ENCODE peak calls at places on chromosome 12, in eight cellular contexts. Q is GM20000; H is naive B cell; L is stimulated activated CD8-positive, alpha-beta memory T cell treated with anti-CD3 and anti-CD28 coated beads, Interleukin-4, amount 100 ng/mL, for 1 hour; D is T-helper 1 cell; B is lower lobe of right lung; E is GOT3; V is esophagus squamous epithelium. T is an unnamed sample.

GRCh38 chr12:129772463-129773169 is 131.2 kb downstream of the TMEM132D start:
- DNase-seq in H (no peak), V (no peak), Q (no peak), B (no peak), L (no peak), D (no peak), E (no peak), T (no peak)

GRCh38 chr12:19048943-19049342 is 80.6 kb upstream of the PLEKHA5 start:
- DNase-seq in B (no peak), E (no peak), H (no peak), V (no peak), L (no peak), Q (no peak), D (no peak), T (no peak)

GRCh38 chr12:89525002-89525823 is 617 bp upstream of the GALNT4 start:
- DNase-seq in Q (peak), B (peak), D (peak), V (no peak), E (no peak), H (no peak), L (no peak), T (peak)

GRCh38 chr12:65881965-65882413 is 57.7 kb downstream of the HMGA2 start:
- DNase-seq in D (no peak), Q (peak), B (peak), E (no peak), L (no peak), H (peak), V (no peak), T (peak)

GRCh38 chr12:123892180-123892559 is 80.5 kb downstream of the CCDC92 start:
- DNase-seq in L (no peak), Q (no peak), E (no peak), V (no peak), B (no peak), D (no peak), H (no peak), T (no peak)

GRCh38 chr12:39620664-39621658 is 1.4 kb upstream of the ABCD2 start:
- DNase-seq in H (no peak), E (no peak), D (no peak), L (no peak), B (no peak), V (no peak), Q (peak), T (no peak)

GRCh38 chr12:92178340-92178739 is 32.7 kb upstream of the BTG1 start:
- DNase-seq in E (no peak), L (no peak), B (no peak), Q (no peak), D (no peak), H (no peak), V (no peak), T (no peak)

GRCh38 chr12:29722164-29722563 is 61.6 kb downstream of the TMTC1 start:
- DNase-seq in D (no peak), E (no peak), B (no peak), H (no peak), L (no peak), Q (no peak), V (no peak), T (no peak)

GRCh38 chr12:4824415-4824814 is 85.3 kb upstream of the KCNA1 start:
- DNase-seq in D (no peak), L (no peak), E (no peak), H (no peak), Q (no peak), B (no peak), V (no peak), T (peak)

GRCh38 chr12:112584266-112584722 is 165.5 kb downstream of the PTPN11 start:
- DNase-seq in L (no peak), E (no peak), H (no peak), Q (no peak), D (no peak), B (no peak), V (no peak), T (no peak)

GRCh38 chr12:120361506-120362208 is 7.3 kb downstream of the MSI1 start:
- DNase-seq in D (no peak), E (no peak), Q (peak), V (no peak), B (no peak), H (peak), L (no peak), T (peak)

GRCh38 chr12:118537481-118537917 is 161.1 kb downstream of the SUDS3 start:
- DNase-seq in L (no peak), H (no peak), V (no peak), Q (no peak), D (no peak), E (no peak), B (no peak), T (no peak)

GRCh38 chr12:56999456-56999855 is 6.9 kb downstream of the ZBTB39 start:
- DNase-seq in H (no peak), B (no peak), Q (no peak), D (no peak), E (no peak), V (no peak), L (no peak), T (no peak)

GRCh38 chr12:9673404-9674225 is 4.1 kb downstream of the CLEC2D start:
- DNase-seq in D (peak), H (no peak), L (no peak), Q (peak), B (peak), V (no peak), E (peak), T (peak)